ENCODE peak calls at places on chromosomes 4 and X, in nine cellular contexts. S, D, I, J, B, X, O, L and Y are unnamed samples. For H3K27me3 and H3K9me3, the result is how much of the 10 kb centered on the place peaks cover.

GRCh38 chr4:135838889-135839288 is 1637.3 kb upstream of the PABPC4L start:
- DNase-seq in L (peak), D (no peak), X (no peak), O (peak), J (peak), B (no peak), I (no peak), S (no peak), Y (no peak)

GRCh38 chr4:3791910-3792542 is 25.8 kb downstream of the ADRA2C start:
- DNase-seq in S (no peak), D (peak), J (peak), B (no peak), O (peak), L (no peak), I (no peak), X (peak), Y (no peak)

GRCh38 chrX:154021131-154021611 is 1.5 kb upstream of the IRAK1 start:
- DNase-seq in S (no peak), X (no peak), L (peak), B (no peak), O (no peak), J (peak), D (no peak), I (no peak), Y (no peak)

GRCh38 chrX:119118780-119119395 is 8.7 kb downstream of the KIAA1210 start:
- DNase-seq in I (peak), S (peak), O (peak), J (peak), X (peak), D (no peak), L (peak), B (no peak), Y (no peak)

GRCh38 chr4:4302416-4302815 is 12.4 kb downstream of the ZBTB49 start:
- DNase-seq in X (peak), D (no peak), J (no peak), O (no peak), S (no peak), L (no peak), I (no peak), B (no peak), Y (no peak)

GRCh38 chr4:129344058-129344457 is 248.1 kb downstream of the C4orf33 start:
- DNase-seq in B (no peak), X (peak), O (peak), J (peak), L (peak), I (no peak), D (no peak), S (no peak), Y (no peak)

GRCh38 chr4:87559090-87559837 is 30.1 kb upstream of the SPARCL1 start:
- DNase-seq in X (no peak), D (no peak), O (no peak), L (no peak), I (no peak), B (no peak), J (no peak), S (no peak), Y (no peak)

GRCh38 chr4:22463179-22463578 is 52.7 kb downstream of the ADGRA3 start:
- DNase-seq in X (no peak), I (no peak), B (no peak), S (no peak), O (no peak), J (no peak), L (no peak), D (no peak), Y (no peak)

GRCh38 chr4:42344749-42345148 is 52.5 kb upstream of the SHISA3 start:
- DNase-seq in X (no peak), L (no peak), I (no peak), J (no peak), D (no peak), B (no peak), S (no peak), O (no peak), Y (no peak)

GRCh38 chrX:154436597-154437397 is at the start of gene GDI1:
- DNase-seq in O (peak), D (peak), B (peak), X (no peak), I (no peak), S (peak), J (no peak), L (peak), Y (no peak)

GRCh38 chrX:83512111-83512510 is 4.0 kb downstream of the POU3F4 start:
- DNase-seq in B (no peak), S (no peak), X (no peak), O (no peak), I (no peak), D (no peak), L (no peak), J (no peak), Y (no peak)

GRCh38 chrX:84339507-84340364 is 151.7 kb upstream of the RPS6KA6 start:
- DNase-seq in I (no peak), X (peak), L (peak), J (peak), S (no peak), D (no peak), B (no peak), O (peak), Y (no peak)

GRCh38 chrX:150211988-150212387 is 151.1 kb upstream of the MAMLD1 start:
- DNase-seq in O (no peak), J (no peak), D (no peak), B (no peak), L (no peak), X (peak), S (no peak), I (no peak), Y (no peak)

GRCh38 chrX:68758671-68759070 is 70.2 kb upstream of the EFNB1 start:
- DNase-seq in S (no peak), D (no peak), I (no peak), O (no peak), J (no peak), L (no peak), X (no peak), B (no peak), Y (no peak)

GRCh38 chrX:149949743-149950436 is 11.6 kb upstream of the EOLA2 start:
- DNase-seq in B (no peak), L (no peak), S (no peak), I (no peak), X (no peak), O (no peak), J (no peak), D (no peak), Y (no peak)

GRCh38 chrX:100353326-100353725 is 56.7 kb downstream of the PCDH19 start:
- DNase-seq in O (no peak), J (no peak), X (peak), D (no peak), B (no peak), I (no peak), L (no peak), S (no peak), Y (no peak)

GRCh38 chrX:67619253-67619652 is 75.4 kb downstream of the AR start:
- DNase-seq in L (peak), J (peak), O (no peak), S (no peak), D (no peak), X (peak), B (no peak), I (no peak), Y (no peak)

GRCh38 chr4:156493858-156494257 is 477.7 kb downstream of the PDGFC start:
- DNase-seq in J (no peak), D (no peak), I (no peak), L (no peak), O (no peak), B (no peak), X (no peak), S (no peak), Y (no peak)

GRCh38 chr4:12880844-12881243 is 603.3 kb downstream of the RAB28 start:
- DNase-seq in B (no peak), S (no peak), O (no peak), J (no peak), L (no peak), X (no peak), D (no peak), I (no peak), Y (no peak)

GRCh38 chr4:186201535-186202230 is 10.3 kb downstream of the CYP4V2 start:
- DNase-seq in B (no peak), D (peak), J (no peak), O (peak), L (peak), I (no peak), X (peak), S (no peak), Y (no peak)

GRCh38 chrX:125846251-125846650 is 319.8 kb downstream of the DCAF12L2 start:
- DNase-seq in O (no peak), L (no peak), X (no peak), S (no peak), J (no peak), I (no peak), D (no peak), B (no peak), Y (no peak)

GRCh38 chr4:139959398-139959797 is 194.6 kb downstream of the MAML3 start:
- DNase-seq in I (no peak), X (no peak), D (no peak), B (no peak), O (no peak), S (no peak), J (no peak), L (no peak), Y (no peak)

GRCh38 chr4:19164334-19164733 is 1087.4 kb upstream of the SLIT2 start:
- DNase-seq in S (no peak), X (no peak), O (no peak), D (no peak), B (no peak), L (no peak), I (no peak), J (no peak), Y (no peak)

GRCh38 chr4:13322681-13323101 is 161.4 kb downstream of the RAB28 start:
- DNase-seq in I (no peak), D (no peak), J (no peak), X (peak), L (peak), S (no peak), O (no peak), B (no peak), Y (no peak)

GRCh38 chr4:24856586-24856985 is 56.3 kb downstream of the CCDC149 start:
- DNase-seq in D (no peak), O (no peak), I (peak), S (peak), B (no peak), L (peak), J (no peak), X (no peak), Y (no peak)

GRCh38 chrX:5976332-5976731 is 252.3 kb downstream of the NLGN4X start:
- DNase-seq in O (no peak), J (no peak), B (no peak), D (no peak), S (no peak), X (no peak), I (no peak), L (no peak), Y (no peak)

GRCh38 chr4:109009909-109010308 is 247.1 kb upstream of the ETNPPL start:
- DNase-seq in I (no peak), D (no peak), X (peak), S (no peak), O (no peak), L (peak), B (no peak), J (no peak), Y (no peak)

GRCh38 chr4:73803213-73803612 is 33.3 kb upstream of the CXCL6 start:
- DNase-seq in S (no peak), O (no peak), I (no peak), J (no peak), B (no peak), X (no peak), L (no peak), D (no peak), Y (no peak)

GRCh38 chr4:169573889-169574288 is 38.5 kb downstream of the NEK1 start:
- DNase-seq in I (no peak), B (no peak), L (no peak), X (no peak), S (no peak), O (no peak), D (no peak), J (no peak), Y (no peak)

GRCh38 chrX:103215768-103216085 is 819 bp downstream of the BEX4 start:
- DNase-seq in X (no peak), D (no peak), L (peak), O (no peak), J (peak), S (no peak), B (no peak), I (no peak), Y (no peak)

GRCh38 chrX:16827225-16827624 is 41.0 kb downstream of the TXLNG start:
- DNase-seq in X (peak), S (no peak), J (peak), D (no peak), O (no peak), B (no peak), L (no peak), I (no peak), Y (no peak)

GRCh38 chrX:16828126-16828908 is 41.8 kb downstream of the RBBP7 start:
- DNase-seq in D (no peak), I (peak), X (peak), J (peak), S (no peak), L (peak), O (no peak), B (peak), Y (no peak)

GRCh38 chrX:16834811-16835210 is 35.4 kb downstream of the RBBP7 start:
- DNase-seq in B (no peak), L (no peak), O (no peak), J (no peak), I (no peak), D (no peak), X (no peak), S (no peak), Y (no peak)

GRCh38 chrX:16836371-16836770 is 33.8 kb downstream of the RBBP7 start:
- DNase-seq in L (peak), J (no peak), X (no peak), B (no peak), O (peak), D (no peak), I (no peak), S (no peak), Y (no peak)

DNA sequence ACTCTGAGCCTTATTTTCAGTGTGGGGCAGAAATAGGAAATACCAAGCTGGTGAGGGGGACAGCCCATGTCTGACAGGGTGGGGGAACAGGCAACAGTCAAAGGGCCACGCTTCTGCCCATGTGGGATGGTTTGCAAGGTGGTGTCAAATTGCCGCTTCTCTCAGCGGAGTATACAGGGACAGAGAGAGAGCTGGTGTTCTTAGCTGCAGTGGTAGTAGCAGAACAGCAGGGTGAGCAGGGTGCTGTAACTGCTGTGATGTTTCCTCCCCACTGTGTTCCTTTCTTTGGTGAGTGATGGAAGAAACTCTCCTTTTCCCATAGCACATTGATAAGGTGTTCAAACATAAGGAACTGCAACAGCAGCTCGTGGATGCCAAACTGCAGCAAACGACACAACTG is 37.9 kb downstream of the RBBP7 start:
- DNase-seq in D (no peak), B (no peak), O (no peak), S (no peak), L (no peak), I (no peak), X (no peak), J (no peak), Y (no peak)
- TF ChIP-seq CTCF in D (no peak), B (no peak), O (no peak), S (no peak), L (no peak), I (no peak), X (no peak), J (no peak), Y (no peak)

GRCh38 chr4:76896048-76896447 is 1.9 kb downstream of the SOWAHB start:
- DNase-seq in J (no peak), B (no peak), I (no peak), X (no peak), S (no peak), O (no peak), D (no peak), L (no peak), Y (no peak)

GRCh38 chr4:76898949-76899640 is 1.2 kb upstream of the SOWAHB start:
- DNase-seq in D (no peak), X (peak), S (no peak), I (no peak), J (no peak), O (peak), B (no peak), L (no peak), Y (no peak)

GRCh38 chr4:76898385-76898692 is 395 bp upstream of the SOWAHB start:
- DNase-seq in J (no peak), O (no peak), S (no peak), I (no peak), L (no peak), B (no peak), D (no peak), X (no peak), Y (no peak)

GRCh38 chr4:76896731-76897521 is 1.0 kb downstream of the SOWAHB start:
- DNase-seq in L (peak), B (no peak), I (no peak), D (peak), S (no peak), O (peak), J (peak), X (peak), Y (no peak)

GRCh38 chr4:76897522-76898384 is at the start of gene SOWAHB:
- DNase-seq in I (no peak), J (peak), B (no peak), O (peak), D (peak), X (peak), L (no peak), S (peak), Y (no peak)
- H3K27me3 ChIP-seq in I (under half), J (half or more), B (under half), O (under half), D (under half), X (under half), L (under half), S (under half), Y (under half)

GRCh38 chr4:111074523-111075114 is 451.7 kb upstream of the PITX2 start:
- DNase-seq in O (no peak), J (no peak), B (no peak), I (no peak), D (no peak), S (no peak), X (no peak), L (no peak), Y (no peak)
- H3K9me3 ChIP-seq in O (under half), J (under half), B (under half), I (under half), D (under half), S (under half), X (under half), L (under half), Y (under half)

DNA sequence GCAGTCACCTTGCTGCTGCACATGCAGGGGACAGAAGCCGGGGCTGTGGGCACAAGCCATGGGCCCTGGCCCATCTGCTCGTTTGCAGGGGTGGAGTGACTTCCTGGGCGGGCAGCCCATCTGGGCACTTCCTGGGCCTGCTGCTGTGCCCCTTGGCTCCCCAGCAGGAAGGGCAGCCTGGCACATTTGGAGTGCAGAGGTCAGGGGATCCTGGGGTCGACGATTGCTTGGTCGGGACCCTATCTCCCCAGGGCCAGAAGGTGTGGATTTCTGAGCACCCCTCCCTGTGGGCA is 10.9 kb upstream of the MXD4 start:
- DNase-seq in O (no peak), S (no peak), X (no peak), B (no peak), D (no peak), I (no peak), J (no peak), L (no peak), Y (no peak)
- TF ChIP-seq CTCF in O (no peak), S (no peak), X (no peak), B (no peak), D (no peak), I (no peak), J (no peak), L (no peak), Y (no peak)

GRCh38 chr4:80731436-80731835 is 299.1 kb upstream of the BMP3 start:
- DNase-seq in L (no peak), D (no peak), B (no peak), S (no peak), J (no peak), X (peak), I (no peak), O (no peak), Y (no peak)
- H3K27me3 ChIP-seq in L (under half), D (under half), B (under half), S (under half), J (under half), X (under half), I (under half), O (under half), Y (under half)

GRCh38 chrX:57930051-57930450 is 19.8 kb upstream of the ZXDA start:
- DNase-seq in S (no peak), D (no peak), O (no peak), X (peak), B (no peak), L (no peak), I (no peak), J (no peak), Y (no peak)

GRCh38 chrX:57932266-57932665 is 22.0 kb upstream of the ZXDA start:
- DNase-seq in S (no peak), D (no peak), L (no peak), X (no peak), J (no peak), O (no peak), I (no peak), B (no peak), Y (no peak)

GRCh38 chrX:57929373-57929772 is 19.1 kb upstream of the ZXDA start:
- DNase-seq in S (no peak), O (peak), L (peak), D (no peak), B (no peak), X (peak), I (no peak), J (peak), Y (no peak)

GRCh38 chrX:57933321-57933720 is 23.1 kb upstream of the ZXDA start:
- DNase-seq in B (no peak), J (no peak), D (no peak), L (no peak), S (no peak), X (no peak), I (no peak), O (no peak), Y (no peak)
- H3K9me3 ChIP-seq in B (under half), J (under half), D (under half), L (under half), S (under half), X (under half), I (under half), O (under half), Y (under half)